ENCODE peak calls at places on chromosomes 1 and 21, in nine cellular contexts. X, T, C, D, G, M, K, W and S are unnamed samples.

GRCh38 chr1:2481885-2482284 is 5.8 kb downstream of the PLCH2 start:
- DNase-seq in X (no peak), T (no peak), C (no peak), D (no peak), G (no peak), M (no peak), K (no peak), W (no peak), S (no peak)

GRCh38 chr1:219189021-219189824 is 15.5 kb downstream of the LYPLAL1 start:
- DNase-seq in X (peak), T (peak), C (no peak), D (peak), G (no peak), M (no peak), K (peak), W (no peak), S (peak)

GRCh38 chr1:21764615-21765423 is 18.1 kb downstream of the USP48 start:
- DNase-seq in X (peak), T (peak), C (no peak), D (no peak), G (no peak), M (no peak), K (peak), W (no peak), S (peak)

GRCh38 chr1:94382163-94382562 is 36.0 kb upstream of the ABCD3 start:
- DNase-seq in X (no peak), T (no peak), C (no peak), D (no peak), G (no peak), M (no peak), K (no peak), W (no peak), S (no peak)

GRCh38 chr1:64906447-64906846 is 59.9 kb downstream of the JAK1 start:
- DNase-seq in X (no peak), T (no peak), C (no peak), D (no peak), G (no peak), M (no peak), K (peak), W (no peak), S (peak)

GRCh38 chr1:55970711-55971110 is 608.7 kb downstream of the PLPP3 start:
- DNase-seq in X (no peak), T (peak), C (no peak), D (no peak), G (no peak), M (no peak), K (peak), W (no peak), S (no peak)

GRCh38 chr1:90509225-90510048 is 207.7 kb downstream of the BARHL2 start:
- DNase-seq in X (no peak), T (no peak), C (no peak), D (no peak), G (no peak), M (no peak), K (no peak), W (no peak), S (no peak)

GRCh38 chr1:110174961-110175360 is 24.7 kb downstream of the SLC6A17 start:
- DNase-seq in X (no peak), T (no peak), C (no peak), D (no peak), G (no peak), M (no peak), K (no peak), W (no peak), S (no peak)

GRCh38 chr1:12188657-12189327 is 22.0 kb downstream of the TNFRSF1B start:
- DNase-seq in X (no peak), T (no peak), C (no peak), D (no peak), G (no peak), M (no peak), K (no peak), W (no peak), S (no peak)

GRCh38 chr1:14855278-14855677 is 256.8 kb downstream of the KAZN start:
- DNase-seq in X (no peak), T (no peak), C (no peak), D (no peak), G (no peak), M (no peak), K (no peak), W (no peak), S (no peak)

GRCh38 chr1:1968767-1969504 is 34.6 kb downstream of the CFAP74 start:
- DNase-seq in X (no peak), T (peak), C (no peak), D (no peak), G (no peak), M (no peak), K (no peak), W (no peak), S (no peak)

GRCh38 chr1:71610489-71610888 is 529.7 kb upstream of the ZRANB2 start:
- DNase-seq in X (no peak), T (no peak), C (no peak), D (no peak), G (no peak), M (no peak), K (no peak), W (no peak), S (no peak)

GRCh38 chr1:183600136-183600535 is 9.9 kb upstream of the NCF2 start:
- DNase-seq in X (peak), T (peak), C (no peak), D (peak), G (no peak), M (no peak), K (peak), W (no peak), S (peak)

GRCh38 chr21:16942703-16943102 is 570.1 kb upstream of the CXADR start:
- DNase-seq in X (no peak), T (peak), C (no peak), D (no peak), G (no peak), M (no peak), K (peak), W (no peak), S (no peak)

GRCh38 chr1:155206891-155207577 is 663 bp downstream of the THBS3 start:
- DNase-seq in X (peak), T (peak), C (peak), D (peak), G (peak), M (peak), K (peak), W (peak), S (peak)

GRCh38 chr1:2455757-2456156 is 20.3 kb upstream of the PLCH2 start:
- DNase-seq in X (no peak), T (no peak), C (no peak), D (no peak), G (no peak), M (no peak), K (peak), W (no peak), S (no peak)

GRCh38 chr1:4730078-4730477 is 75.7 kb downstream of the AJAP1 start:
- DNase-seq in X (no peak), T (no peak), C (no peak), D (no peak), G (no peak), M (no peak), K (no peak), W (no peak), S (no peak)

GRCh38 chr1:88813474-88813873 is 77.9 kb downstream of the GTF2B start:
- DNase-seq in X (no peak), T (no peak), C (no peak), D (no peak), G (no peak), M (no peak), K (no peak), W (no peak), S (no peak)

GRCh38 chr21:41478319-41479177 is 29.4 kb downstream of the TMPRSS2 start:
- DNase-seq in X (no peak), T (no peak), C (no peak), D (no peak), G (no peak), M (no peak), K (no peak), W (no peak), S (no peak)